ENCODE peak calls at places on chromosome 22, in seven cellular contexts. V is transverse colon, J is stomach, E is suprapubic skin, Q is spleen, K is HepG2, S is sigmoid colon. I is an unnamed sample. For H3K9me3 and H3K36me3, the result is how much of the 10 kb centered on the place peaks cover.

GRCh38 chr22:36198936-36199616 is 2.5 kb downstream of the APOL4 start:
- DNase-seq in E (no peak), S (no peak), V (no peak), Q (no peak), J (no peak), K (peak), I (no peak)

GRCh38 chr22:45201678-45202332 is 38.1 kb downstream of the NUP50 start:
- DNase-seq in E (no peak), S (peak), K (no peak), J (no peak), V (no peak), Q (no peak), I (no peak)

GRCh38 chr22:22084089-22084711 is 101.6 kb upstream of the TOP3B start:
- DNase-seq in S (no peak), K (no peak), J (no peak), Q (no peak), V (no peak), E (no peak), I (no peak)

GRCh38 chr22:37244922-37245722 is 1.1 kb upstream of the RAC2 start:
- DNase-seq in S (no peak), Q (peak), E (no peak), V (peak), K (no peak), J (no peak), I (no peak)

GRCh38 chr22:36879775-36880174 is 19.0 kb downstream of the NCF4 start:
- DNase-seq in Q (no peak), K (no peak), E (no peak), S (no peak), V (no peak), J (no peak), I (no peak)

GRCh38 chr22:40414838-40415505 is 44.6 kb downstream of the SGSM3 start:
- DNase-seq in Q (peak), J (no peak), K (no peak), S (no peak), E (no peak), V (peak), I (no peak)

GRCh38 chr22:38841211-38841610 is 2.6 kb downstream of the NPTXR start:
- DNase-seq in J (peak), S (no peak), K (no peak), Q (peak), E (no peak), V (no peak), I (peak)

GRCh38 chr22:50621491-50621880 is 6.5 kb downstream of the ARSA start:
- DNase-seq in Q (peak), S (no peak), E (no peak), K (no peak), J (no peak), V (peak), I (no peak)

GRCh38 chr22:38831166-38831945 is 12.5 kb downstream of the NPTXR start:
- DNase-seq in E (no peak), K (no peak), J (no peak), Q (peak), V (no peak), S (no peak), I (no peak)

DNA sequence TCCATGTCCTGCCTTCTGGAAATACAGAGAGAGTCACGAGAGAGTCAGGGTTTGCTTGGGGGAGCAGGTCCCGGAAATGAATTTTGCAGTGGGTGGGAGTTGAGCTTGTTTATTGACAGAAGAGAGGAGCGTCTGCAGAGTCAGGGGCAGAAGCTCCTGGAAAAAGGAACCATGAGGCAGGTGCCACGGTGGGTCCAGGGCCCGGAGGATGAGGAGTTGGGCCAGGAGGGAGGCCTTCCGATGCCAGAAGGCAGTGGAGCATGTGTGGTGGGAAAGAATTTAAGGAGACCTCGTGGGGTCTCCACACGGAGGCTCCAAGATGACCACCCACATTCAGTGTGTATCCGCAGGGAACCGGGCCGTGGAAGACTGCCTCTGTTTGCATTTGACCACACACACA is 461.2 kb downstream of the BRD1 start:
- DNase-seq in V (no peak), K (no peak), Q (peak), E (peak), S (peak), J (peak), I (no peak)
- H3K9me3 ChIP-seq in V (under half), K (under half), Q (under half), E (under half), S (under half), J (under half), I (under half)

DNA sequence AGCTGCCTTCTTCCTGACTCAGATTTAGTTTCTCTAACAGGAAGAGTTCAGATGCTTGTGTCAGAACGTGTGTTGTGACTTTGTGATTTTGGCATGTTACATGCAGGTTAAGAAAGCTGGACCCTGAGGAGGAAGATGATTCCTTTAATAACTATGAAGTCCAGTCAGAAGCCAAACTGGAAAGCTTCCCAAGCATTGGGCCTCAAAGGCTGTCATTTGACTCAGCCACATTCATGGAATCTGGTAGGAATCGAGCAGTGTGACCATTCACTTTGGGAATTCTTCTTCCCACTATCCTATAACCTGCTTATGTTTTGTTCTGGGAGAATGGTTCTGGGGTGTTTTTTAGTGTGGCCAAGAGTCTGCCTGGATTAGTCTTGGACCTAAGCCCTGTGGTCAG is 48.0 kb downstream of the CABIN1 start:
- DNase-seq in K (no peak), V (no peak), S (no peak), J (no peak), E (no peak), Q (no peak), I (no peak)
- H3K36me3 ChIP-seq in K (half or more), V (under half), S (half or more), J (half or more), E (half or more), Q (half or more), I (under half)

DNA sequence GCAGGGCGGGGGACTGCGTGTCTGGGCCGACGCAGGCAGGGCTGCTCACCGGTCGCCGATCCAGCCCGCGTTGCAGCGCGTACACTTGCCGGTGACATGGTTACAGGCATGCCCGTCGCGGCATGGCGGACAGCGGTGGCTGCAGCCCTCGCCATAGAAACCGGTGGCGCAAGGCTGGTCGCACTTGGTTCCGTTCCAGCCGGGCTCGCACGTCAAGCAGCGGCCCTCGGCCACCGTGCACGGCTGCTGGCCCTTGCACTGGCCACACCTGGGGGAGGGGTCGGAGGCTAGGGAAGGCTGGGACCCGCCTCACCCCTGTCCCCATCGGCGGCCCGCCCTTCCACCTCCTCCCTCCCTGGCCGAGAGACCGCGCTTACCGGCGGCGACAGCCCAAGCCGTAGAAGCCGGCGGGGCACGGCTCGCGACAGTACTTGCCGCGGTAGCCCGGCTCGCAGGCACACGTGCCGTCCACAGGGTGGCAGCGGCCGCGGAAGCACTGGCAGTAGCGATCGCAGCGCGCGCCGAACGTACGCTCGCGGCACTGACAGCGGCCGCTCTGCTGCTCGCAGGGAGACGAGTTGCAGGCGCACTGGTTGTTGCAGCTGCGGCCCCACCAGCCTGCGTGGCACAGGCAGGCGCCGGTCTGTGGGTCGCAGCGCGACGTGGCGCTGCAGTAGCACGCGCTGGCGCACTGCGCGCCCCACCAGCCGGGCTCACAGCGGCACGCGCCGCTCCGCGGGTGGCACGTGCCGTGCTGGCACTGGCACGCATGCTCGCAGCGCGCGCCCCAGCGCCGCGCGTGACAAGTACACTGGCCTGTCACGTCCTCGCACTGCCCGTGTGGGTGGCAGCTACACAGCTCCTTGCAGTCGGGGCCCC is 6.7 kb downstream of the SCARF2 start:
- DNase-seq in E (peak), V (peak), J (peak), K (no peak), Q (peak), S (peak), I (peak)
- TF ChIP-seq POLR2AphosphoS5 in E (no peak), V (no peak), J (no peak), K (no peak), Q (no peak), S (no peak), I (no peak)

GRCh38 chr22:49368221-49368975 is 459.3 kb downstream of the BRD1 start:
- DNase-seq in E (peak), Q (peak), J (peak), K (no peak), V (no peak), S (peak), I (no peak)
- H3K9me3 ChIP-seq in E (under half), Q (under half), J (under half), K (under half), V (under half), S (under half), I (under half)

DNA sequence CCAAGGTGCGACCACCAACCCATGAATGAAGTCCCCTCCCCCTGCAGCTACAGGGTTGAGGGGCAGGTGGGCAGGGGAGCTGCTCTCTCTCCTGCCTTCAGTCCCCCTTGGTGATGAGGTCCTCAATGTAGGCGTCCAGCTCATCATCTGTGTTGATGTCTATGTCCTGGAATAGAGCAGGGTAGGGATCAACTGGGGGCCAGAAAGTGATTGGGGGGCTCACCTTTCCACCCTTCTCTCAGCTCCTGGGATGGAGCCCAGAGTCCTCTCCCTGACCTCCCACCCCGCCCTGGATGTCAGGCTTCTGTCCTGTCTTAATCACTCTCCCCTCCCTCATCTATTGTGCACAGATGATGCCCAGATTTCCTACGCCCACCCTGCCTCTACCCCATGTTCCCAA is 41.9 kb downstream of the MORC2 start:
- DNase-seq in J (no peak), E (no peak), V (no peak), Q (no peak), K (no peak), S (peak), I (no peak)
- H3K36me3 ChIP-seq in J (half or more), E (half or more), V (under half), Q (half or more), K (half or more), S (half or more), I (under half)

I was measured in prostate gland.